ENCODE peak calls at places on chromosomes 13 and 19, in ten cellular contexts. W is MCF 10A, L is epithelial cell of esophagus, U is testis, V is brain microvascular endothelial cell, Z is Panc1, B is nephron progenitor cell, K is cardiac muscle cell, Q is SK-N-SH, G is breast epithelium. E is an unnamed sample.

GRCh38 chr19:23957660-23958281 is 43.1 kb downstream of the ZNF726 start:
- DNase-seq in B (no peak), V (peak; percentile 83), L (peak; percentile 89), Q (no peak), Z (peak; percentile 81), U (no peak), W (peak; percentile 70), K (no peak), G (no peak), E (no peak)

GRCh38 chr13:102556806-102557205 is 40.0 kb upstream of the TPP2 start:
- DNase-seq in U (no peak), B (no peak), G (no peak), W (no peak), Z (no peak), K (no peak), L (no peak), Q (no peak), V (no peak), E (no peak)

GRCh38 chr13:36837354-36838092 is 18.5 kb downstream of the RFXAP start:
- DNase-seq in W (no peak), V (no peak), Q (no peak), G (no peak), K (no peak), B (no peak), Z (no peak), L (no peak), U (no peak), E (no peak)

GRCh38 chr13:60627071-60627686 is 230.2 kb downstream of the TDRD3 start:
- DNase-seq in V (peak; percentile 15), U (peak; percentile 53), Q (peak; percentile 51), Z (no peak), W (peak; percentile 58), B (peak; percentile 64), G (no peak), L (peak; percentile 56), K (peak; percentile 48), E (no peak)

GRCh38 chr19:45976180-45976579 is 2.5 kb upstream of the NOVA2 start:
- DNase-seq in B (no peak), Z (no peak), G (no peak), U (no peak), Q (no peak), L (no peak), W (no peak), K (peak; percentile 36), V (peak; percentile 9), E (no peak)

GRCh38 chr13:54184576-54184975 is 1156.0 kb downstream of the OLFM4 start:
- DNase-seq in L (no peak), V (no peak), G (no peak), B (no peak), U (no peak), Z (no peak), W (no peak), K (no peak), Q (no peak), E (no peak)

GRCh38 chr19:41321204-41321599 is 11.2 kb downstream of the CCDC97 start:
- DNase-seq in L (no peak), B (no peak), U (no peak), Q (no peak), W (no peak), K (no peak), Z (no peak), G (no peak), V (no peak), E (no peak)

GRCh38 chr13:72424059-72424458 is 303.4 kb downstream of the MZT1 start:
- DNase-seq in B (no peak), G (no peak), U (no peak), V (no peak), K (no peak), L (no peak), Q (no peak), W (no peak), Z (no peak), E (no peak)

GRCh38 chr13:46179576-46180368 is 2.2 kb downstream of the LCP1 start:
- DNase-seq in U (peak; percentile 33), W (no peak), B (no peak), G (no peak), Z (no peak), Q (no peak), L (no peak), V (no peak), K (no peak), E (no peak)

DNA sequence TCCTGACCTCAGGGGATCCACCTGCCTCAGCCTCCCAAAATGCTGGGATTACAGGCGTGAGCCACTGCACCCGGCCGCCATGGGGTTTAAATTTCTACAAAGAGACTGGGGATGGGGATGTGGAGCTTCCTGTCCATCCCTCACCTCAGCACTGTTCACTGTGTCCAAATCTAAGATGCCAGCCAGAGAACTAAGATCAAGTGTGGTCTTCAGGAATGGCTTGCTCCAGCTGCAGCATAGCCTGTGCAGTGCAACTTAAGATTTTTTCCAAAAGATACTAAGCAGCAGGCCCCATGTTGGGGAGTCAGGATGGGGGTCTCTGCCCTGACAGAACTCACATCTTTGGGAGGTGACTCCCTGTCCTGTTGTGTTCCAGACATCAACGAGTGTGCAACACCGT is 9.3 kb downstream of the ADGRE5 start:
- DNase-seq in K (no peak), U (no peak), Z (no peak), G (no peak), L (no peak), Q (no peak), B (no peak), V (no peak), W (no peak), E (no peak)
- TF ChIP-seq CTCF in K (no peak), U (no peak), Z (no peak), G (no peak), L (no peak), Q (no peak), B (no peak), V (no peak), W (no peak), E (no peak)

GRCh38 chr13:51258612-51259358 is 36.6 kb downstream of the FAM124A start:
- DNase-seq in W (no peak), G (no peak), V (peak; percentile 18), U (no peak), K (no peak), B (peak; percentile 47), L (no peak), Z (no peak), Q (no peak), E (no peak)

GRCh38 chr13:51259359-51259645 is 37.1 kb downstream of the FAM124A start:
- DNase-seq in K (no peak), U (no peak), Q (no peak), Z (no peak), G (no peak), V (no peak), B (no peak), W (no peak), L (no peak), E (no peak)

GRCh38 chr13:51260154-51260553 is 38.0 kb downstream of the FAM124A start:
- DNase-seq in K (no peak), Q (peak; percentile 41), G (no peak), U (no peak), Z (no peak), W (no peak), V (no peak), L (no peak), B (no peak), E (no peak)

GRCh38 chr13:51255556-51255955 is 33.4 kb downstream of the FAM124A start:
- DNase-seq in G (no peak), B (no peak), L (no peak), Q (no peak), W (no peak), Z (no peak), V (no peak), U (no peak), K (no peak), E (no peak)

DNA sequence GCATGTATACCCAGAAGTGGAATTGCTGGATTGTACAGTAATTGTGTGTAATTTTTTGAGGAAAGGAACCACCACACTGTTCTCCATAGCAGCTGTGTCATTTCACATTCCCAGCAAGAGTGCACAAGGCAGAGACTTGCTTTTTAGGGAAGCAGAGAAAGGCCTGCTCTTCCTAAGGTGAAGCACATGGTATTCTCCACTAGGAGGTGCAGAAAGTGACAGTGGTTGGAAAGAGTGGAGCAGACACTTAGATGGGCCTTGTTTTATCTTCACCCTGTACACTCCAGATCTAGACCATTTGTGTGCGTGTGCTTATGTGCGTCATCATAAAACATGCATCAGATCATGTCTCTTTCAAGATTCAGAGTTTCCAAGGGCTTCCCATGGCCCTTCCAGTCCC is 35.0 kb downstream of the FAM124A start:
- DNase-seq in B (no peak), U (no peak), L (no peak), Q (no peak), K (no peak), V (no peak), G (no peak), W (no peak), Z (no peak), E (no peak)
- TF ChIP-seq CTCF in B (no peak), U (no peak), L (no peak), Q (no peak), K (no peak), V (no peak), G (no peak), W (no peak), Z (peak; percentile 7), E (no peak)

DNA sequence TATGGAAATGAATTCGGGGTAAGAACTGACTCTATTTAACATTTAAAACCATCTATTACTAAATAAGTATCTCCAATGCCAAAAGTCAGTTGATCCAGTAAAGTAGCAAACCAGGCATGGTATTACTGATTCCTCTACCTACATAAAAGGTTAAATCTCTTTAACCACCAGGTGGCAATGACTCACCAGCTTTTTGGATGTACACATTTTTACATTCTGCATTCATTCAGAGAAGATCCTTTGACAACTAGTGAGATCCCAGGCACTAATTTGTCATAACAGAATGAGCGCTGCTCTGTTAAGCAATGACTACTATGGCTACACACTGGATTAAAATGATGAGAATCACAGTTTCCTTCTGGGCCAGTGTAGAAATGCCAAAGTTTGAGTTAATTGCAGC is 329.8 kb upstream of the GPC6 start:
- DNase-seq in L (peak; percentile 66), K (peak; percentile 67), W (peak; percentile 64), B (no peak), V (peak; percentile 20), Q (peak; percentile 2), U (no peak), G (no peak), Z (no peak), E (no peak)
- TF ChIP-seq CTCF in L (peak; percentile 41), K (peak; percentile 25), W (peak; percentile 28), B (peak; percentile 39), V (peak; percentile 12), Q (peak; percentile 30), U (no peak), G (no peak), Z (no peak), E (no peak)

DNA sequence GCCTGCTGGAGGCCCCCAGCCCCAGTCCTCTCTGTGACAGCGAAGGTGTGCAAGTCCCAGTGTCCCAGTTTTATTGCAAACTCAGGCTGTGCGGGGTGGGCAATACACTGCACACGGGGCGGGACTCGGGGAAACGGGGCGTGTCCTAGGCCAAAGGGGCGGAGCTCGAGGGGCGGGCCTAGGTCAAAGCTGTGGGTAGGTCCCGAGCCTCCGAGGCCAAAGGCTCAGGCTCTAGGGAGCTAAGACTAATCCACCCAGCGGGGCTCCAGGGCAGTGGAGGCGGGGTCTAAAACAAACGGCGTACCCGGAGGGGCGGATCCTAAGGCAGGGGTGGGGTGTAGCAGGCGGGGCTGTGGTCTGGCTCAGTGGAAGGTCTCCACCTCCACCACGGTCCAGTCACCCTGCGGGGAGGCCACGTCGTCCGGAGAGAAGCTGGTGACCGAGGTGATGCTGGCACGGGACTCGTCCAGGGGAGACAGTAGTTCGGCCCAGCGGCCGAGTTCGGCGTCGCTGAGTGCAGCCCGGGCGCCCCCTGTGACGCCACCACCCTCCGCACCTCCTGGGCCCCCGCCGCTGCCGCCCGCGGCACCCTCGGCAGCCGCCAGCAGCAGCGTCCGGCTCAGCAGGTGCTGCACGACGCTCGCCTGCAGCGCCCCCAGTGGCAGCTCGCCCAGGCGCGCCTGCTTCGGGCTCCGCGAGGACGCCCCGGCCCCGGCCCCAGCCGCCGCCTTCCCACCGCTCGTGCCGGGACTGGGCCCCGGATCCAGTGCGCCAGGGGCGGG is 5.3 kb downstream of the PRR36 start:
- DNase-seq in V (no peak), W (peak; percentile 91), L (peak; percentile 82), G (peak; percentile 79), Q (peak; percentile 61), Z (no peak), B (peak; percentile 87), U (peak; percentile 74), K (peak; percentile 53), E (no peak)
- TF ChIP-seq CTCF in V (peak; percentile 43), W (peak; percentile 68), L (peak; percentile 39), G (no peak), Q (no peak), Z (peak; percentile 90), B (peak; percentile 49), U (peak; percentile 76), K (peak; percentile 44), E (peak; percentile 86)